ENCODE peak calls at places on chromosomes 1 and 21, in ten cellular contexts. One of them, this sample, is unnamed.

GRCh38 chr1:109579496-109579895 is 31.1 kb downstream of the GNAI3 start:
- DNase-seq in activated naive CD4-positive, alpha-beta T cell treated with Interleukin-2 at 50 U/mL for 16 hours: no peak
- DNase-seq in cardiac muscle cell: no peak
- DNase-seq in stimulated activated CD4-positive, alpha-beta T cell treated with anti-CD3 and anti-CD28 coated beads, Interleukin-4, amount 100 ng/mL, for 24 hours: no peak
- DNase-seq in bronchial epithelial cell: no peak
- DNase-seq in T-helper 1 cell: no peak
- DNase-seq in osteocyte: no peak
- DNase-seq in NCI-H2029: no peak
- DNase-seq in stimulated activated CD8-positive, alpha-beta memory T cell treated with anti-CD3 and anti-CD28 coated beads, Interleukin-7, amount 100 ng/mL, for 1 hour: no peak
- DNase-seq in RCC 7860: no peak
- DNase-seq in this sample: no peak

GRCh38 chr1:228930479-228930957 is 195.2 kb downstream of the RHOU start:
- DNase-seq in stimulated activated CD8-positive, alpha-beta memory T cell treated with anti-CD3 and anti-CD28 coated beads, Interleukin-7, amount 100 ng/mL, for 1 hour: no peak
- DNase-seq in cardiac muscle cell: peak; percentile 27
- DNase-seq in bronchial epithelial cell: peak; percentile 13
- DNase-seq in T-helper 1 cell: no peak
- DNase-seq in NCI-H2029: no peak
- DNase-seq in activated naive CD4-positive, alpha-beta T cell treated with Interleukin-2 at 50 U/mL for 16 hours: no peak
- DNase-seq in RCC 7860: no peak
- DNase-seq in stimulated activated CD4-positive, alpha-beta T cell treated with anti-CD3 and anti-CD28 coated beads, Interleukin-4, amount 100 ng/mL, for 24 hours: no peak
- DNase-seq in osteocyte: no peak
- DNase-seq in this sample: no peak

GRCh38 chr1:183103141-183103540 is 79.9 kb downstream of the LAMC1 start:
- DNase-seq in NCI-H2029: no peak
- DNase-seq in activated naive CD4-positive, alpha-beta T cell treated with Interleukin-2 at 50 U/mL for 16 hours: no peak
- DNase-seq in T-helper 1 cell: no peak
- DNase-seq in cardiac muscle cell: peak; percentile 23
- DNase-seq in stimulated activated CD4-positive, alpha-beta T cell treated with anti-CD3 and anti-CD28 coated beads, Interleukin-4, amount 100 ng/mL, for 24 hours: no peak
- DNase-seq in bronchial epithelial cell: no peak
- DNase-seq in stimulated activated CD8-positive, alpha-beta memory T cell treated with anti-CD3 and anti-CD28 coated beads, Interleukin-7, amount 100 ng/mL, for 1 hour: no peak
- DNase-seq in RCC 7860: no peak
- DNase-seq in osteocyte: no peak
- DNase-seq in this sample: no peak

GRCh38 chr1:6600410-6601048 is 2.1 kb downstream of the KLHL21 start:
- DNase-seq in NCI-H2029: no peak
- DNase-seq in osteocyte: no peak
- DNase-seq in T-helper 1 cell: no peak
- DNase-seq in activated naive CD4-positive, alpha-beta T cell treated with Interleukin-2 at 50 U/mL for 16 hours: no peak
- DNase-seq in RCC 7860: no peak
- DNase-seq in cardiac muscle cell: no peak
- DNase-seq in stimulated activated CD8-positive, alpha-beta memory T cell treated with anti-CD3 and anti-CD28 coated beads, Interleukin-7, amount 100 ng/mL, for 1 hour: no peak
- DNase-seq in bronchial epithelial cell: peak; percentile 22
- DNase-seq in stimulated activated CD4-positive, alpha-beta T cell treated with anti-CD3 and anti-CD28 coated beads, Interleukin-4, amount 100 ng/mL, for 24 hours: no peak
- DNase-seq in this sample: no peak

GRCh38 chr1:39738622-39739366 is at the start of gene PPIE:
- DNase-seq in osteocyte: peak; percentile 95
- DNase-seq in RCC 7860: peak; percentile 46
- DNase-seq in T-helper 1 cell: peak; percentile 75
- DNase-seq in stimulated activated CD4-positive, alpha-beta T cell treated with anti-CD3 and anti-CD28 coated beads, Interleukin-4, amount 100 ng/mL, for 24 hours: peak; percentile 97
- DNase-seq in activated naive CD4-positive, alpha-beta T cell treated with Interleukin-2 at 50 U/mL for 16 hours: peak; percentile 95
- DNase-seq in cardiac muscle cell: peak; percentile 94
- DNase-seq in NCI-H2029: peak; percentile 100
- DNase-seq in bronchial epithelial cell: peak; percentile 77
- DNase-seq in stimulated activated CD8-positive, alpha-beta memory T cell treated with anti-CD3 and anti-CD28 coated beads, Interleukin-7, amount 100 ng/mL, for 1 hour: peak; percentile 89
- DNase-seq in this sample: peak; percentile 97

GRCh38 chr1:8133657-8134430 is 107.7 kb upstream of the ERRFI1 start:
- DNase-seq in T-helper 1 cell: no peak
- DNase-seq in NCI-H2029: no peak
- DNase-seq in cardiac muscle cell: peak; percentile 47
- DNase-seq in RCC 7860: peak; percentile 70
- DNase-seq in activated naive CD4-positive, alpha-beta T cell treated with Interleukin-2 at 50 U/mL for 16 hours: no peak
- DNase-seq in osteocyte: peak; percentile 89
- DNase-seq in stimulated activated CD8-positive, alpha-beta memory T cell treated with anti-CD3 and anti-CD28 coated beads, Interleukin-7, amount 100 ng/mL, for 1 hour: no peak
- DNase-seq in stimulated activated CD4-positive, alpha-beta T cell treated with anti-CD3 and anti-CD28 coated beads, Interleukin-4, amount 100 ng/mL, for 24 hours: no peak
- DNase-seq in bronchial epithelial cell: peak; percentile 95
- DNase-seq in this sample: no peak

GRCh38 chr1:104787866-104788510 is 1038.3 kb downstream of the AMY1C start:
- DNase-seq in stimulated activated CD8-positive, alpha-beta memory T cell treated with anti-CD3 and anti-CD28 coated beads, Interleukin-7, amount 100 ng/mL, for 1 hour: no peak
- DNase-seq in osteocyte: no peak
- DNase-seq in T-helper 1 cell: no peak
- DNase-seq in NCI-H2029: no peak
- DNase-seq in activated naive CD4-positive, alpha-beta T cell treated with Interleukin-2 at 50 U/mL for 16 hours: no peak
- DNase-seq in RCC 7860: no peak
- DNase-seq in cardiac muscle cell: no peak
- DNase-seq in stimulated activated CD4-positive, alpha-beta T cell treated with anti-CD3 and anti-CD28 coated beads, Interleukin-4, amount 100 ng/mL, for 24 hours: no peak
- DNase-seq in bronchial epithelial cell: no peak
- DNase-seq in this sample: no peak

GRCh38 chr1:178093958-178094751 is at the start of gene RASAL2:
- DNase-seq in activated naive CD4-positive, alpha-beta T cell treated with Interleukin-2 at 50 U/mL for 16 hours: no peak
- DNase-seq in RCC 7860: peak; percentile 65
- DNase-seq in T-helper 1 cell: no peak
- DNase-seq in stimulated activated CD8-positive, alpha-beta memory T cell treated with anti-CD3 and anti-CD28 coated beads, Interleukin-7, amount 100 ng/mL, for 1 hour: no peak
- DNase-seq in osteocyte: peak; percentile 93
- DNase-seq in NCI-H2029: no peak
- DNase-seq in bronchial epithelial cell: no peak
- DNase-seq in cardiac muscle cell: peak; percentile 88
- DNase-seq in stimulated activated CD4-positive, alpha-beta T cell treated with anti-CD3 and anti-CD28 coated beads, Interleukin-4, amount 100 ng/mL, for 24 hours: no peak
- DNase-seq in this sample: no peak

GRCh38 chr1:153541641-153542569 is 1.2 kb upstream of the S100A5 start:
- DNase-seq in osteocyte: no peak
- DNase-seq in RCC 7860: no peak
- DNase-seq in activated naive CD4-positive, alpha-beta T cell treated with Interleukin-2 at 50 U/mL for 16 hours: no peak
- DNase-seq in T-helper 1 cell: no peak
- DNase-seq in stimulated activated CD8-positive, alpha-beta memory T cell treated with anti-CD3 and anti-CD28 coated beads, Interleukin-7, amount 100 ng/mL, for 1 hour: no peak
- DNase-seq in stimulated activated CD4-positive, alpha-beta T cell treated with anti-CD3 and anti-CD28 coated beads, Interleukin-4, amount 100 ng/mL, for 24 hours: no peak
- DNase-seq in bronchial epithelial cell: no peak
- DNase-seq in cardiac muscle cell: no peak
- DNase-seq in NCI-H2029: no peak
- DNase-seq in this sample: no peak

GRCh38 chr1:151539321-151540020 is 638 bp upstream of the TUFT1 start:
- DNase-seq in RCC 7860: peak; percentile 97
- DNase-seq in stimulated activated CD4-positive, alpha-beta T cell treated with anti-CD3 and anti-CD28 coated beads, Interleukin-4, amount 100 ng/mL, for 24 hours: no peak
- DNase-seq in T-helper 1 cell: no peak
- DNase-seq in cardiac muscle cell: peak; percentile 81
- DNase-seq in stimulated activated CD8-positive, alpha-beta memory T cell treated with anti-CD3 and anti-CD28 coated beads, Interleukin-7, amount 100 ng/mL, for 1 hour: no peak
- DNase-seq in activated naive CD4-positive, alpha-beta T cell treated with Interleukin-2 at 50 U/mL for 16 hours: peak; percentile 10
- DNase-seq in NCI-H2029: peak; percentile 99
- DNase-seq in bronchial epithelial cell: peak; percentile 99
- DNase-seq in osteocyte: no peak
- DNase-seq in this sample: peak; percentile 38

GRCh38 chr1:71417421-71417820 is 336.6 kb upstream of the ZRANB2 start:
- DNase-seq in T-helper 1 cell: no peak
- DNase-seq in cardiac muscle cell: no peak
- DNase-seq in RCC 7860: no peak
- DNase-seq in osteocyte: no peak
- DNase-seq in activated naive CD4-positive, alpha-beta T cell treated with Interleukin-2 at 50 U/mL for 16 hours: no peak
- DNase-seq in stimulated activated CD8-positive, alpha-beta memory T cell treated with anti-CD3 and anti-CD28 coated beads, Interleukin-7, amount 100 ng/mL, for 1 hour: no peak
- DNase-seq in NCI-H2029: peak; percentile 48
- DNase-seq in bronchial epithelial cell: no peak
- DNase-seq in stimulated activated CD4-positive, alpha-beta T cell treated with anti-CD3 and anti-CD28 coated beads, Interleukin-4, amount 100 ng/mL, for 24 hours: no peak
- DNase-seq in this sample: no peak

GRCh38 chr1:118204106-118204505 is 19.1 kb upstream of the SPAG17 start:
- DNase-seq in activated naive CD4-positive, alpha-beta T cell treated with Interleukin-2 at 50 U/mL for 16 hours: no peak
- DNase-seq in stimulated activated CD4-positive, alpha-beta T cell treated with anti-CD3 and anti-CD28 coated beads, Interleukin-4, amount 100 ng/mL, for 24 hours: no peak
- DNase-seq in bronchial epithelial cell: peak; percentile 52
- DNase-seq in RCC 7860: no peak
- DNase-seq in cardiac muscle cell: no peak
- DNase-seq in osteocyte: no peak
- DNase-seq in T-helper 1 cell: no peak
- DNase-seq in NCI-H2029: no peak
- DNase-seq in stimulated activated CD8-positive, alpha-beta memory T cell treated with anti-CD3 and anti-CD28 coated beads, Interleukin-7, amount 100 ng/mL, for 1 hour: no peak
- DNase-seq in this sample: no peak

GRCh38 chr21:35351434-35351833 is 302.3 kb upstream of the RUNX1 start:
- DNase-seq in T-helper 1 cell: no peak
- DNase-seq in cardiac muscle cell: no peak
- DNase-seq in NCI-H2029: no peak
- DNase-seq in stimulated activated CD8-positive, alpha-beta memory T cell treated with anti-CD3 and anti-CD28 coated beads, Interleukin-7, amount 100 ng/mL, for 1 hour: no peak
- DNase-seq in activated naive CD4-positive, alpha-beta T cell treated with Interleukin-2 at 50 U/mL for 16 hours: no peak
- DNase-seq in stimulated activated CD4-positive, alpha-beta T cell treated with anti-CD3 and anti-CD28 coated beads, Interleukin-4, amount 100 ng/mL, for 24 hours: no peak
- DNase-seq in osteocyte: no peak
- DNase-seq in RCC 7860: no peak
- DNase-seq in bronchial epithelial cell: no peak
- DNase-seq in this sample: no peak

GRCh38 chr1:206647224-206647623 is 11.9 kb downstream of the DYRK3 start:
- DNase-seq in bronchial epithelial cell: no peak
- DNase-seq in T-helper 1 cell: no peak
- DNase-seq in stimulated activated CD4-positive, alpha-beta T cell treated with anti-CD3 and anti-CD28 coated beads, Interleukin-4, amount 100 ng/mL, for 24 hours: no peak
- DNase-seq in NCI-H2029: no peak
- DNase-seq in RCC 7860: no peak
- DNase-seq in stimulated activated CD8-positive, alpha-beta memory T cell treated with anti-CD3 and anti-CD28 coated beads, Interleukin-7, amount 100 ng/mL, for 1 hour: no peak
- DNase-seq in cardiac muscle cell: no peak
- DNase-seq in activated naive CD4-positive, alpha-beta T cell treated with Interleukin-2 at 50 U/mL for 16 hours: no peak
- DNase-seq in osteocyte: no peak
- DNase-seq in this sample: no peak

GRCh38 chr1:234109840-234110239 is 205.4 kb downstream of the SLC35F3 start:
- DNase-seq in bronchial epithelial cell: no peak
- DNase-seq in NCI-H2029: no peak
- DNase-seq in RCC 7860: no peak
- DNase-seq in cardiac muscle cell: no peak
- DNase-seq in osteocyte: no peak
- DNase-seq in stimulated activated CD4-positive, alpha-beta T cell treated with anti-CD3 and anti-CD28 coated beads, Interleukin-4, amount 100 ng/mL, for 24 hours: no peak
- DNase-seq in stimulated activated CD8-positive, alpha-beta memory T cell treated with anti-CD3 and anti-CD28 coated beads, Interleukin-7, amount 100 ng/mL, for 1 hour: no peak
- DNase-seq in activated naive CD4-positive, alpha-beta T cell treated with Interleukin-2 at 50 U/mL for 16 hours: no peak
- DNase-seq in T-helper 1 cell: no peak
- DNase-seq in this sample: no peak

GRCh38 chr1:147625274-147625986 is 44.9 kb downstream of the ACP6 start:
- DNase-seq in osteocyte: no peak
- DNase-seq in cardiac muscle cell: no peak
- DNase-seq in stimulated activated CD4-positive, alpha-beta T cell treated with anti-CD3 and anti-CD28 coated beads, Interleukin-4, amount 100 ng/mL, for 24 hours: no peak
- DNase-seq in activated naive CD4-positive, alpha-beta T cell treated with Interleukin-2 at 50 U/mL for 16 hours: no peak
- DNase-seq in RCC 7860: no peak
- DNase-seq in bronchial epithelial cell: no peak
- DNase-seq in stimulated activated CD8-positive, alpha-beta memory T cell treated with anti-CD3 and anti-CD28 coated beads, Interleukin-7, amount 100 ng/mL, for 1 hour: no peak
- DNase-seq in NCI-H2029: no peak
- DNase-seq in T-helper 1 cell: no peak
- DNase-seq in this sample: no peak

GRCh38 chr1:204206121-204206520 is 7.7 kb downstream of the GOLT1A start:
- DNase-seq in osteocyte: no peak
- DNase-seq in T-helper 1 cell: no peak
- DNase-seq in stimulated activated CD8-positive, alpha-beta memory T cell treated with anti-CD3 and anti-CD28 coated beads, Interleukin-7, amount 100 ng/mL, for 1 hour: no peak
- DNase-seq in activated naive CD4-positive, alpha-beta T cell treated with Interleukin-2 at 50 U/mL for 16 hours: no peak
- DNase-seq in RCC 7860: no peak
- DNase-seq in NCI-H2029: no peak
- DNase-seq in stimulated activated CD4-positive, alpha-beta T cell treated with anti-CD3 and anti-CD28 coated beads, Interleukin-4, amount 100 ng/mL, for 24 hours: no peak
- DNase-seq in cardiac muscle cell: no peak
- DNase-seq in bronchial epithelial cell: no peak
- DNase-seq in this sample: no peak

GRCh38 chr1:93963585-93963984 is 54.4 kb upstream of the GCLM start:
- DNase-seq in activated naive CD4-positive, alpha-beta T cell treated with Interleukin-2 at 50 U/mL for 16 hours: no peak
- DNase-seq in osteocyte: no peak
- DNase-seq in stimulated activated CD4-positive, alpha-beta T cell treated with anti-CD3 and anti-CD28 coated beads, Interleukin-4, amount 100 ng/mL, for 24 hours: no peak
- DNase-seq in RCC 7860: peak; percentile 76
- DNase-seq in T-helper 1 cell: no peak
- DNase-seq in stimulated activated CD8-positive, alpha-beta memory T cell treated with anti-CD3 and anti-CD28 coated beads, Interleukin-7, amount 100 ng/mL, for 1 hour: no peak
- DNase-seq in bronchial epithelial cell: peak; percentile 37
- DNase-seq in NCI-H2029: no peak
- DNase-seq in cardiac muscle cell: no peak
- DNase-seq in this sample: no peak

GRCh38 chr1:206555473-206555935 is 48.2 kb downstream of the RASSF5 start:
- DNase-seq in cardiac muscle cell: peak; percentile 69
- DNase-seq in osteocyte: no peak
- DNase-seq in NCI-H2029: no peak
- DNase-seq in RCC 7860: no peak
- DNase-seq in T-helper 1 cell: no peak
- DNase-seq in stimulated activated CD4-positive, alpha-beta T cell treated with anti-CD3 and anti-CD28 coated beads, Interleukin-4, amount 100 ng/mL, for 24 hours: peak; percentile 52
- DNase-seq in stimulated activated CD8-positive, alpha-beta memory T cell treated with anti-CD3 and anti-CD28 coated beads, Interleukin-7, amount 100 ng/mL, for 1 hour: no peak
- DNase-seq in activated naive CD4-positive, alpha-beta T cell treated with Interleukin-2 at 50 U/mL for 16 hours: peak; percentile 45
- DNase-seq in bronchial epithelial cell: no peak
- DNase-seq in this sample: peak; percentile 35

GRCh38 chr1:208241541-208241940 is 2.6 kb downstream of the PLXNA2 start:
- DNase-seq in T-helper 1 cell: no peak
- DNase-seq in stimulated activated CD4-positive, alpha-beta T cell treated with anti-CD3 and anti-CD28 coated beads, Interleukin-4, amount 100 ng/mL, for 24 hours: no peak
- DNase-seq in stimulated activated CD8-positive, alpha-beta memory T cell treated with anti-CD3 and anti-CD28 coated beads, Interleukin-7, amount 100 ng/mL, for 1 hour: no peak
- DNase-seq in NCI-H2029: no peak
- DNase-seq in RCC 7860: no peak
- DNase-seq in activated naive CD4-positive, alpha-beta T cell treated with Interleukin-2 at 50 U/mL for 16 hours: no peak
- DNase-seq in osteocyte: no peak
- DNase-seq in bronchial epithelial cell: no peak
- DNase-seq in cardiac muscle cell: no peak
- DNase-seq in this sample: no peak

GRCh38 chr1:42735477-42736105 is 4.4 kb downstream of the CLDN19 start:
- DNase-seq in RCC 7860: no peak
- DNase-seq in stimulated activated CD8-positive, alpha-beta memory T cell treated with anti-CD3 and anti-CD28 coated beads, Interleukin-7, amount 100 ng/mL, for 1 hour: no peak
- DNase-seq in osteocyte: peak; percentile 80
- DNase-seq in cardiac muscle cell: no peak
- DNase-seq in stimulated activated CD4-positive, alpha-beta T cell treated with anti-CD3 and anti-CD28 coated beads, Interleukin-4, amount 100 ng/mL, for 24 hours: no peak
- DNase-seq in NCI-H2029: no peak
- DNase-seq in activated naive CD4-positive, alpha-beta T cell treated with Interleukin-2 at 50 U/mL for 16 hours: no peak
- DNase-seq in bronchial epithelial cell: peak; percentile 82
- DNase-seq in T-helper 1 cell: no peak
- DNase-seq in this sample: no peak

GRCh38 chr1:94593611-94594010 is 52.1 kb upstream of the F3 start:
- DNase-seq in RCC 7860: no peak
- DNase-seq in osteocyte: no peak
- DNase-seq in NCI-H2029: no peak
- DNase-seq in cardiac muscle cell: no peak
- DNase-seq in stimulated activated CD4-positive, alpha-beta T cell treated with anti-CD3 and anti-CD28 coated beads, Interleukin-4, amount 100 ng/mL, for 24 hours: no peak
- DNase-seq in activated naive CD4-positive, alpha-beta T cell treated with Interleukin-2 at 50 U/mL for 16 hours: no peak
- DNase-seq in bronchial epithelial cell: no peak
- DNase-seq in T-helper 1 cell: no peak
- DNase-seq in stimulated activated CD8-positive, alpha-beta memory T cell treated with anti-CD3 and anti-CD28 coated beads, Interleukin-7, amount 100 ng/mL, for 1 hour: no peak
- DNase-seq in this sample: no peak